ENCODE peak calls at places on chromosomes 5 and 9, in four cellular contexts. Z, L, E and H are unnamed samples.

GRCh38 chr5:127400524-127400923 is 109.9 kb downstream of the MEGF10 start:
- DNase-seq in Z (no peak), L (no peak), E (no peak), H (no peak)

GRCh38 chr9:81687521-81688261 is 1.7 kb downstream of the TLE1 start:
- DNase-seq in Z (no peak), L (peak), E (no peak), H (peak)

GRCh38 chr5:163696270-163696887 is 191.0 kb downstream of the MAT2B start:
- DNase-seq in Z (peak), L (no peak), E (no peak), H (no peak)

GRCh38 chr5:16626696-16627264 is 10.0 kb upstream of the RETREG1 start:
- DNase-seq in Z (no peak), L (no peak), E (no peak), H (no peak)

GRCh38 chr5:3417376-3417943 is 178.2 kb upstream of the IRX1 start:
- DNase-seq in Z (no peak), L (no peak), E (no peak), H (no peak)

GRCh38 chr9:2798423-2798822 is 45.5 kb downstream of the PUM3 start:
- DNase-seq in Z (no peak), L (no peak), E (no peak), H (no peak)

GRCh38 chr9:130990362-130991226 is 18.4 kb upstream of the LAMC3 start:
- DNase-seq in Z (no peak), L (no peak), E (no peak), H (no peak)

GRCh38 chr9:98990181-98990870 is 46.6 kb downstream of the COL15A1 start:
- DNase-seq in Z (no peak), L (no peak), E (no peak), H (no peak)

GRCh38 chr9:85062385-85062784 is 392.9 kb downstream of the NTRK2 start:
- DNase-seq in Z (no peak), L (no peak), E (no peak), H (no peak)

GRCh38 chr9:132645711-132646110 is 24.1 kb downstream of the DDX31 start:
- DNase-seq in Z (no peak), L (no peak), E (no peak), H (no peak)

GRCh38 chr9:35869621-35870216 is 482 bp downstream of the OR13J1 start:
- DNase-seq in Z (no peak), L (peak), E (no peak), H (no peak)

GRCh38 chr9:122377241-122378164 is 6.7 kb downstream of the PTGS1 start:
- DNase-seq in Z (no peak), L (no peak), E (no peak), H (no peak)

GRCh38 chr5:133425183-133425582 is 187.2 kb downstream of the FSTL4 start:
- DNase-seq in Z (no peak), L (no peak), E (no peak), H (no peak)

GRCh38 chr5:170248635-170249227 is 15.9 kb downstream of the C5orf58 start:
- DNase-seq in Z (no peak), L (no peak), E (no peak), H (no peak)

GRCh38 chr5:143108498-143109128 is 294.9 kb downstream of the NR3C1 start:
- DNase-seq in Z (no peak), L (peak), E (no peak), H (no peak)

GRCh38 chr5:137606401-137606800 is 107.3 kb upstream of the SPOCK1 start:
- DNase-seq in Z (no peak), L (no peak), E (no peak), H (no peak)

GRCh38 chr5:38468202-38468656 is 88.2 kb downstream of the LIFR start:
- DNase-seq in Z (peak), L (peak), E (no peak), H (no peak)

GRCh38 chr5:160507181-160507811 is 85.6 kb downstream of the PTTG1 start:
- DNase-seq in Z (peak), L (no peak), E (no peak), H (no peak)

GRCh38 chr5:76488969-76489368 is 85.9 kb downstream of the IQGAP2 start:
- DNase-seq in Z (no peak), L (no peak), E (no peak), H (no peak)

GRCh38 chr9:2299156-2299842 is 284.2 kb downstream of the SMARCA2 start:
- DNase-seq in Z (no peak), L (no peak), E (no peak), H (no peak)

GRCh38 chr5:9284272-9284671 is 261.6 kb downstream of the SEMA5A start:
- DNase-seq in Z (no peak), L (no peak), E (no peak), H (no peak)

GRCh38 chr5:138724470-138725146 is 28.6 kb upstream of the CTNNA1 start:
- DNase-seq in Z (no peak), L (peak), E (no peak), H (no peak)

GRCh38 chr5:116058346-116058936 is 26.2 kb downstream of the ARL14EPL start:
- DNase-seq in Z (no peak), L (no peak), E (no peak), H (no peak)

GRCh38 chr5:160064979-160065619 is 54.2 kb downstream of the PWWP2A start:
- DNase-seq in Z (no peak), L (no peak), E (no peak), H (no peak)

GRCh38 chr9:126885089-126885753 is 24.8 kb downstream of the ZBTB34 start:
- DNase-seq in Z (no peak), L (no peak), E (no peak), H (no peak)

GRCh38 chr9:137387034-137387890 is 35.7 kb downstream of the EXD3 start:
- DNase-seq in Z (no peak), L (no peak), E (no peak), H (no peak)